ENCODE peak calls at places on chromosomes 11 and 22, in ten cellular contexts. C, F, A, K, E, X, V, O, T and Y are unnamed samples.

GRCh38 chr11:44943118-44943517 is 7.6 kb downstream of the TP53I11 start:
- DNase-seq in C (no peak), A (peak; percentile 26), T (peak; percentile 71), V (no peak), O (peak; percentile 41), X (no peak), E (no peak), K (no peak), F (no peak), Y (no peak)

GRCh38 chr11:56693428-56693827 is 5.5 kb upstream of the OR9G1 start:
- DNase-seq in O (no peak), V (no peak), T (no peak), K (no peak), E (no peak), C (no peak), A (no peak), X (no peak), F (no peak), Y (no peak)

GRCh38 chr11:96178014-96178745 is 164.8 kb downstream of the MAML2 start:
- DNase-seq in C (no peak), X (no peak), K (peak; percentile 52), F (no peak), E (no peak), O (no peak), V (no peak), A (no peak), T (no peak), Y (peak; percentile 58)

GRCh38 chr11:128804481-128804880 is 62.6 kb downstream of the KCNJ1 start:
- DNase-seq in X (no peak), K (no peak), C (no peak), O (no peak), V (peak; percentile 25), F (no peak), T (no peak), E (no peak), A (no peak), Y (no peak)

GRCh38 chr22:31093956-31094622 is 13.0 kb downstream of the SMTN start:
- DNase-seq in E (no peak), F (no peak), A (peak; percentile 54), C (no peak), K (no peak), X (no peak), V (no peak), T (no peak), O (peak; percentile 38), Y (no peak)

GRCh38 chr11:119728226-119728626 is 774 bp downstream of the NECTIN1 start:
- DNase-seq in C (peak; percentile 22), T (peak; percentile 70), X (no peak), V (no peak), A (no peak), E (no peak), F (peak; percentile 44), K (no peak), O (no peak), Y (peak; percentile 18)

GRCh38 chr11:30984827-30985226 is 384.7 kb downstream of the DCDC1 start:
- DNase-seq in F (no peak), O (no peak), K (no peak), T (no peak), V (no peak), C (no peak), A (no peak), E (peak; percentile 28), X (no peak), Y (no peak)

GRCh38 chr11:57318178-57318577 is 6.6 kb downstream of the TNKS1BP1 start:
- DNase-seq in F (no peak), A (no peak), E (no peak), T (no peak), C (no peak), X (no peak), O (peak; percentile 66), V (no peak), K (no peak), Y (no peak)

GRCh38 chr11:32809313-32809712 is 14.9 kb upstream of the CCDC73 start:
- DNase-seq in C (peak; percentile 72), K (peak; percentile 73), E (peak; percentile 79), V (peak; percentile 71), F (peak; percentile 83), X (peak; percentile 27), A (peak; percentile 78), O (peak; percentile 79), T (peak; percentile 69), Y (peak; percentile 75)

GRCh38 chr11:70630816-70631623 is 232.7 kb downstream of the CTTN start:
- DNase-seq in O (no peak), C (no peak), A (no peak), V (no peak), T (no peak), E (no peak), X (no peak), K (no peak), F (no peak), Y (no peak)

GRCh38 chr11:2091786-2092463 is 47.3 kb downstream of the IGF2 start:
- DNase-seq in C (no peak), V (no peak), T (peak; percentile 46), F (no peak), E (no peak), O (no peak), A (no peak), K (no peak), X (no peak), Y (no peak)

GRCh38 chr22:37284807-37285355 is 2.6 kb downstream of the CYTH4 start:
- DNase-seq in F (no peak), T (peak; percentile 76), E (no peak), V (no peak), K (no peak), X (no peak), A (no peak), O (peak; percentile 71), C (no peak), Y (no peak)

GRCh38 chr11:87143663-87144062 is 105.9 kb downstream of the TMEM135 start:
- DNase-seq in V (no peak), C (no peak), O (no peak), E (no peak), A (no peak), F (no peak), X (no peak), K (no peak), T (no peak), Y (no peak)

GRCh38 chr11:65782816-65783228 is 2.0 kb upstream of the AP5B1 start:
- DNase-seq in V (no peak), A (no peak), E (no peak), X (no peak), K (peak; percentile 17), O (no peak), F (no peak), T (peak; percentile 66), C (no peak), Y (no peak)

GRCh38 chr11:111460752-111461305 is 51.4 kb downstream of the BTG4 start:
- DNase-seq in O (no peak), K (no peak), A (no peak), T (no peak), V (no peak), C (no peak), F (no peak), X (no peak), E (peak; percentile 54), Y (peak; percentile 29)

GRCh38 chr22:48867891-48868290 is 959.8 kb downstream of the BRD1 start:
- DNase-seq in T (no peak), E (no peak), O (no peak), K (no peak), F (peak; percentile 20), A (no peak), X (no peak), V (no peak), C (no peak), Y (no peak)

GRCh38 chr11:27158763-27159679 is 118.4 kb downstream of the BBOX1 start:
- DNase-seq in C (peak; percentile 72), A (peak; percentile 58), T (no peak), E (peak; percentile 85), K (peak; percentile 71), O (peak; percentile 73), V (peak; percentile 43), X (no peak), F (peak; percentile 70), Y (peak; percentile 67)

GRCh38 chr11:2587132-2587930 is 112.5 kb downstream of the KCNQ1OT1 start:
- DNase-seq in V (no peak), E (no peak), T (peak; percentile 61), K (peak; percentile 13), O (no peak), C (no peak), F (no peak), A (no peak), X (no peak), Y (no peak)

GRCh38 chr11:126602993-126603392 is 247.5 kb downstream of the ST3GAL4 start:
- DNase-seq in V (no peak), C (no peak), O (no peak), T (no peak), F (no peak), X (no peak), A (no peak), K (no peak), E (no peak), Y (no peak)

GRCh38 chr11:105220175-105220574 is 80.6 kb upstream of the CARD18 start:
- DNase-seq in F (no peak), A (no peak), C (no peak), X (no peak), V (no peak), E (no peak), T (no peak), K (no peak), O (no peak), Y (peak; percentile 61)

GRCh38 chr11:64071849-64072248 is 36.1 kb downstream of the FLRT1 start:
- DNase-seq in O (no peak), V (no peak), E (no peak), C (no peak), T (no peak), A (no peak), F (no peak), K (no peak), X (no peak), Y (no peak)

GRCh38 chr11:68231598-68231997 is 18.5 kb upstream of the KMT5B start:
- DNase-seq in X (no peak), F (no peak), E (no peak), V (no peak), O (no peak), T (no peak), K (no peak), C (no peak), A (no peak), Y (no peak)

GRCh38 chr11:22634897-22635629 is 9.4 kb upstream of the FANCF start:
- DNase-seq in O (peak; percentile 14), T (no peak), E (peak; percentile 36), K (no peak), C (no peak), X (no peak), F (no peak), A (no peak), V (peak; percentile 74), Y (peak; percentile 8)